ENCODE peak calls at places on chromosomes 4 and X, in six cellular contexts. K is OCI-LY7, U is ascending aorta, P is GM13977, X is choroid plexus epithelial cell, F is kidney epithelial cell. D is an unnamed sample.

GRCh38 chrX:131727778-131728177 is 183.9 kb downstream of the OR13H1 start:
- DNase-seq in P (no peak), K (no peak), F (no peak), X (no peak), U (no peak), D (no peak)

GRCh38 chr4:53905935-53906377 is 158.4 kb downstream of the CHIC2 start:
- DNase-seq in P (peak), X (peak), K (peak), U (no peak), F (peak), D (no peak)

GRCh38 chr4:86556791-86557415 is 37.2 kb upstream of the PTPN13 start:
- DNase-seq in F (no peak), X (peak), P (no peak), K (no peak), U (no peak), D (no peak)

GRCh38 chrX:9180623-9181022 is 146.7 kb upstream of the FAM9B start:
- DNase-seq in U (no peak), P (no peak), X (no peak), F (no peak), K (no peak), D (no peak)

GRCh38 chr4:98728433-98728832 is 70.0 kb upstream of the TSPAN5 start:
- DNase-seq in X (peak), F (no peak), U (no peak), P (no peak), K (no peak), D (no peak)

GRCh38 chrX:19799319-19800182 is 87.8 kb downstream of the SH3KBP1 start:
- DNase-seq in X (peak), P (no peak), K (peak), F (no peak), U (no peak), D (no peak)

GRCh38 chr4:121373841-121374240 is 7.0 kb downstream of the QRFPR start:
- DNase-seq in K (no peak), U (no peak), X (no peak), F (no peak), P (no peak), D (no peak)

GRCh38 chr4:3701271-3702083 is 64.7 kb upstream of the ADRA2C start:
- DNase-seq in K (no peak), P (no peak), U (peak), F (no peak), X (no peak), D (no peak)

GRCh38 chr4:86594559-86595425 is 677 bp downstream of the PTPN13 start:
- DNase-seq in U (peak), X (peak), F (peak), P (peak), K (no peak), D (peak)

GRCh38 chrX:103608305-103608963 is 671 bp downstream of the TCEAL3 start:
- DNase-seq in F (no peak), P (peak), U (no peak), X (no peak), K (no peak), D (peak)

GRCh38 chrX:119647552-119648420 is 41.6 kb upstream of the NKRF start:
- DNase-seq in X (no peak), P (peak), K (no peak), F (no peak), U (no peak), D (peak)

GRCh38 chr4:140308366-140309123 is 64.9 kb upstream of the SCOC start:
- DNase-seq in P (no peak), X (peak), U (peak), K (no peak), F (no peak), D (no peak)

GRCh38 chr4:28073860-28074555 is 1213.4 kb downstream of the STIM2 start:
- DNase-seq in P (no peak), K (no peak), X (peak), U (no peak), F (no peak), D (no peak)

GRCh38 chrX:114051667-114052315 is 532.1 kb upstream of the HTR2C start:
- DNase-seq in K (no peak), F (no peak), U (no peak), P (no peak), X (no peak), D (no peak)

GRCh38 chr4:47160095-47160494 is 128.7 kb downstream of the GABRB1 start:
- DNase-seq in U (no peak), P (no peak), K (no peak), X (peak), F (no peak), D (no peak)

GRCh38 chrX:136816970-136817369 is 36.2 kb upstream of the ARHGEF6 start:
- DNase-seq in X (peak), K (no peak), F (no peak), U (no peak), P (no peak), D (no peak)

GRCh38 chrX:17814557-17814956 is 46.5 kb downstream of the RAI2 start:
- DNase-seq in U (no peak), P (no peak), K (no peak), F (no peak), X (peak), D (no peak)

GRCh38 chrX:4710618-4711433 is 997.4 kb upstream of the PRKX start:
- DNase-seq in X (no peak), P (no peak), K (no peak), F (no peak), U (no peak), D (no peak)

GRCh38 chrX:69145714-69146113 is 19.5 kb downstream of the PJA1 start:
- DNase-seq in K (no peak), X (no peak), F (no peak), P (no peak), U (no peak), D (no peak)

GRCh38 chr4:148565801-148566200 is 123.6 kb upstream of the NR3C2 start:
- DNase-seq in X (peak), K (no peak), F (no peak), P (no peak), U (no peak), D (no peak)

GRCh38 chr4:8644461-8644891 is 51.9 kb downstream of the CPZ start:
- DNase-seq in F (no peak), P (no peak), X (no peak), K (no peak), U (peak), D (no peak)

GRCh38 chrX:138897621-138898492 is 186.3 kb upstream of the FGF13 start:
- DNase-seq in F (no peak), U (no peak), K (no peak), X (no peak), P (no peak), D (no peak)

GRCh38 chrX:71053217-71053621 is 14.9 kb downstream of the SNX12 start:
- DNase-seq in K (no peak), F (peak), X (peak), U (no peak), P (peak), D (peak)

GRCh38 chrX:397575-397974 is 10.9 kb upstream of the PPP2R3B start:
- DNase-seq in P (no peak), X (peak), U (no peak), F (no peak), K (no peak), D (no peak)

GRCh38 chr4:41145571-41146078 is 68.7 kb downstream of the APBB2 start:
- DNase-seq in X (peak), P (no peak), F (no peak), K (peak), U (no peak), D (no peak)

GRCh38 chr4:6961496-6962210 is 52.0 kb downstream of the TBC1D14 start:
- DNase-seq in F (no peak), X (no peak), K (no peak), P (no peak), U (peak), D (no peak)
- TF ChIP-seq CTCF in F (no peak), X (no peak), K (no peak), P (no peak), U (no peak), D (no peak)

GRCh38 chrX:140697618-140698017 is 11.9 kb upstream of the LINC00632 start:
- DNase-seq in X (no peak), P (no peak), K (no peak), F (no peak), U (no peak), D (no peak)
- TF ChIP-seq CTCF in X (no peak), P (peak), K (peak), F (peak), U (no peak), D (no peak)

GRCh38 chr4:112982677-112983076 is 66.8 kb upstream of the ANK2 start:
- DNase-seq in X (peak), K (no peak), P (no peak), U (no peak), F (no peak), D (no peak)
- TF ChIP-seq CTCF in X (no peak), K (no peak), P (no peak), U (no peak), F (no peak), D (no peak)

GRCh38 chr4:152087335-152087734 is 326.5 kb upstream of the GATB start:
- DNase-seq in U (no peak), P (no peak), K (no peak), F (no peak), X (no peak), D (no peak)

GRCh38 chr4:152085657-152086056 is 324.9 kb upstream of the GATB start:
- DNase-seq in K (no peak), P (no peak), F (no peak), X (no peak), U (no peak), D (no peak)

GRCh38 chr4:152089564-152089963 is 328.8 kb upstream of the GATB start:
- DNase-seq in U (no peak), K (no peak), F (no peak), X (no peak), P (no peak), D (no peak)

GRCh38 chr4:152094851-152095700 is 334.3 kb upstream of the GATB start:
- DNase-seq in X (peak), F (no peak), U (no peak), K (no peak), P (no peak), D (no peak)

GRCh38 chr4:152090543-152090942 is 329.7 kb upstream of the GATB start:
- DNase-seq in F (no peak), P (no peak), X (no peak), U (no peak), K (peak), D (no peak)
- TF ChIP-seq CTCF in F (no peak), P (no peak), X (no peak), U (no peak), K (no peak), D (no peak)

GRCh38 chr4:88283661-88284377 is 542 bp downstream of the PPM1K start:
- DNase-seq in X (peak), F (no peak), P (peak), K (peak), U (peak), D (peak)

GRCh38 chr4:88280228-88280795 is 4.0 kb downstream of the PPM1K start:
- DNase-seq in U (no peak), F (no peak), P (no peak), K (peak), X (no peak), D (no peak)

GRCh38 chr4:88286897-88287296 is 2.5 kb upstream of the PPM1K start:
- DNase-seq in K (no peak), U (no peak), X (peak), P (no peak), F (no peak), D (no peak)

GRCh38 chr4:88285235-88285505 is 809 bp upstream of the PPM1K start:
- DNase-seq in X (no peak), U (no peak), K (no peak), F (no peak), P (no peak), D (no peak)

GRCh38 chr4:88284378-88285234 is at the start of gene PPM1K:
- DNase-seq in X (peak), K (peak), F (peak), P (peak), U (peak), D (peak)
- TF ChIP-seq CTCF in X (peak), K (no peak), F (no peak), P (no peak), U (no peak), D (no peak)

GRCh38 chrX:153576961-153577360 is 22.0 kb downstream of the CCNQ start:
- DNase-seq in P (no peak), X (no peak), K (no peak), U (no peak), F (no peak), D (no peak)

GRCh38 chrX:153576239-153576870 is 22.6 kb downstream of the CCNQ start:
- DNase-seq in P (no peak), K (no peak), U (no peak), F (no peak), X (no peak), D (no peak)

GRCh38 chrX:153571159-153571908 is 27.6 kb downstream of the CCNQ start:
- DNase-seq in X (no peak), F (no peak), K (no peak), P (no peak), U (no peak), D (no peak)

GRCh38 chrX:153572601-153573000 is 26.3 kb downstream of the CCNQ start:
- DNase-seq in X (no peak), K (no peak), U (no peak), F (no peak), P (no peak), D (no peak)

GRCh38 chrX:153573999-153574398 is 24.9 kb downstream of the CCNQ start:
- DNase-seq in U (no peak), K (peak), F (no peak), P (peak), X (no peak), D (peak)
- TF ChIP-seq CTCF in U (no peak), K (peak), F (no peak), P (peak), X (no peak), D (no peak)